ENCODE peak calls at places on chromosomes 3 and 15, in five cellular contexts. T is HepG2, Y is astrocyte, E is neural progenitor cell, J is hepatocyte. N is an unnamed sample.

GRCh38 chr3:141471160-141471559 is 15.7 kb upstream of the RASA2 start:
- DNase-seq in T (peak; percentile 36), Y (peak; percentile 39), E (no peak), J (no peak), N (peak; percentile 65)

GRCh38 chr15:98668566-98669308 is 20.4 kb downstream of the IGF1R start:
- DNase-seq in T (no peak), Y (peak; percentile 75), E (no peak), J (peak; percentile 23), N (peak; percentile 78)

GRCh38 chr3:42804831-42805821 is 836 bp upstream of the HIGD1A start:
- DNase-seq in T (peak; percentile 82), Y (no peak), E (peak; percentile 70), J (peak; percentile 62), N (peak; percentile 28)

GRCh38 chr3:64341355-64341754 is 116.1 kb upstream of the PRICKLE2 start:
- DNase-seq in T (no peak), Y (peak; percentile 46), E (peak; percentile 30), J (peak; percentile 18), N (peak; percentile 68)

GRCh38 chr3:49872801-49873281 is 3.1 kb upstream of the CAMKV start:
- DNase-seq in T (no peak), Y (no peak), E (no peak), J (peak; percentile 65), N (no peak)

GRCh38 chr3:17642474-17642873 is 100.0 kb downstream of the TBC1D5 start:
- DNase-seq in T (no peak), Y (no peak), E (no peak), J (no peak), N (no peak)

GRCh38 chr15:53323197-53323596 is 436.3 kb downstream of the WDR72 start:
- DNase-seq in T (no peak), Y (no peak), E (no peak), J (peak; percentile 64), N (no peak)

GRCh38 chr15:86863226-86863915 is 783.7 kb downstream of the AGBL1 start:
- DNase-seq in T (no peak), Y (peak; percentile 98), E (no peak), J (peak; percentile 15), N (peak; percentile 44)

GRCh38 chr15:58457466-58457965 is 25.7 kb downstream of the LIPC start:
- DNase-seq in T (no peak), Y (peak; percentile 83), E (no peak), J (no peak), N (peak; percentile 85)

GRCh38 chr3:181454451-181455027 is 257.2 kb upstream of the SOX2 start:
- DNase-seq in T (no peak), Y (no peak), E (peak; percentile 23), J (no peak), N (no peak)

GRCh38 chr3:177446160-177446559 is 248.9 kb upstream of the TBL1XR1 start:
- DNase-seq in T (no peak), Y (no peak), E (no peak), J (no peak), N (peak; percentile 38)

GRCh38 chr3:109081746-109082510 is 36.0 kb downstream of the MORC1 start:
- DNase-seq in T (peak; percentile 31), Y (peak; percentile 36), E (peak; percentile 66), J (peak; percentile 70), N (peak; percentile 48)

GRCh38 chr3:189710620-189711388 is 79.6 kb downstream of the TP63 start:
- DNase-seq in T (no peak), Y (peak; percentile 99), E (no peak), J (peak; percentile 61), N (peak; percentile 99)

DNA sequence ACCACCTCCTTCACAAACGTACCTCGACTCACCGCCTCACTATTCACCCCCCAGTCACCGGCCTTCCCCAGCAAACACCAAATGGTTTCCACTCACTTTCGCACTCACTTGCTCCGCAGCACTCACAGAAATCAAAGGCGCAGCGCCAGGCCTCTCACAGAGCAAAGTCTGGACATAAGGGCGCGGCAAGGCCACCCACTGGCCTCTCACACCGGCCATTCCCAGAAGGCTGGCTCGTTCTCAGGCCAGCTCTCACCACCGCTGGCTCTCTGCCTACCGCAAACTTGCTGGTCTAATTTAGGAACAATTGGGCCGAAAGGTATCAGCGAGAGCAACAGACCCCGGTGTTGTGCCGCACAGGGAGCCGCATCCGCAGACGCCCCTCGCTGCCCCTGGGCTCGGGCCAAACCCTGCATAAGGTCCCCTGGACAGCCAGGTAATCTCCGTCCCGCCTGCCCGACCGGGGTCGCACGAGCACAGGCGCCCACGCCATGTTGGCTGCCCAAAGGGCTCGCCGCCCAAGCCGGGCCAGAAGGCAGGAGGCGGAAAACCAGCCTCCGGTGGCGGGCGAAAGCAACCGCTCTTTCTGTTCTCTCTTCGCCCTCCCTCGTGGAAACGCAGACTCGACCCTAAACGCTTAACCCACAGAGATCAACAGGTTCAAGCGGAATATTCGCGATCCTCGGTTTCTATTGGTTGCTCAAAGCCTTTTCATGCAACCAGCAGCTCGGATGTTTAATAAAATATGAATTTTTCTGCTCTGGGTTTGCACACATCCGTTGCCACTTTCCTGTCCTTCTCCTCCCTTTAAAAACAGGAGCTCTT is 2.9 kb downstream of the SHOX2 start:
- DNase-seq in T (peak; percentile 13), Y (no peak), E (peak; percentile 66), J (peak; percentile 51), N (no peak)
- TF ChIP-seq EZH2 in T (no peak), Y (peak; percentile 90), E (peak; percentile 99), J (no peak), N (peak; percentile 91)

DNA sequence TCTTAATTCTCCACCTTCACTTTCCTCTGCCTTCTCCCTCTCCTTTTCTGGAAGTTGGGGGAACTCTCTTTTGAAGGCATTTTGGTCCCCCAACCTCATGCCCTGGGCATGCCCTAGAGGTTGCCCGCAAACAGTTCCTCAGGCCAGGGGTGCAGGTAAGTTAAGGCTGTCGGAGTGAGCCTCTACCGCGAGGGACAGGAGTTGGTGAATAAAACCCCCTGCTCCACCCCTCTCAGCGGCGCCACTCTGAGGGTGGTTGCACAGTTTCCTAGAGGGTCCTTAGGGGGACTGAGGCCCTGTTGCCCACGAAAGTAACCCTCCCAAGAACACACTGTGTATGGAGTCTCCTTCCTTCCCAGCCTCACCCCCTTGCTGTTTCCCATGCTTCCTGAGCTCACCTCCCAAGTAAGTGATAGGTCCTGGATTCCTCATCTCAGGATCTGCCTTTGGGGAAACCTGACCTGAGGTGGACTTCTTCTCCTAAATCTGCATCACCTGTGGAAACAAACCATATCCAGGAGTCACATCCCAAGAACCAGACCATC is 23.1 kb upstream of the THSD4 start:
- DNase-seq in T (no peak), Y (no peak), E (no peak), J (no peak), N (no peak)
- H3K27ac ChIP-seq in T (no peak overlapping the region), Y (no peak overlapping the region), E (no peak overlapping the region), J (no peak overlapping the region), N (no peak overlapping the region)

DNA sequence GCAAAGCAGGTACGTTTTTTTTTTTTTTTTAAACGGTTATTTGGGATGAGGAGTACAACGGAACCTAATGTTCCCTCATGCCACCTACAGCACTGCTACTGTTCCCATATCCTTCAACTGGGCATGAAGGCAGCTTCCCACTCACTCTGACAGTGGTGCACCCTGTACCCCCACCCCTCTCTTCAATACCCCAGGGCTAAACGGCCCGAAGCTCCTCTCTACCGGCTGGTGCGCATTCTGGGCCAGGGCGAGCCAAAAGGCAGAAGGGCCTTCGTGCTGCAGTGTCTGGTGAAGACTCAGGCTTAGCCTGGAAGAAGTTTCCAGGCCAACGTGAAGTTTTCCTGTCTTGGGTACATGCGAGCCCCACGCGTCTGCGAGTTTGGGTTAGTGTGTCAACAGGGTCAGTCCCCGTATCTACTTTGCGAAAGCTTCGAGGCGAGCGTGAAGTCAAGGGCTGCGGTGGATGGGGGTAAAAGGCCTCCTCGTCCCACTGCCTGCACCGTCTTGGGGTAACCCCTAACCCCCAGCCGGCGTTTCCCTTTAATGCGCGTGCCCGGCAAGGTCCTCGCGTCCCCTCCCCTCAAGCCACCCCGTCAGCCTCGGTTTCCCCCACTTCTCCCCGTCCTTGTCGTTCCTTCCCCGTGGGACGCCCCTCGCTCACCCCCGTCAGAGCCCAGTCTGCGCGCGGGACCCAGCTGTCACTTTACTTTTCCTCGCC is 765 bp upstream of the UBE2E2 start:
- DNase-seq in T (no peak), Y (peak; percentile 15), E (no peak), J (no peak), N (peak; percentile 27)
- TF ChIP-seq EZH2 in T (no peak), Y (no peak), E (no peak), J (no peak), N (no peak)

DNA sequence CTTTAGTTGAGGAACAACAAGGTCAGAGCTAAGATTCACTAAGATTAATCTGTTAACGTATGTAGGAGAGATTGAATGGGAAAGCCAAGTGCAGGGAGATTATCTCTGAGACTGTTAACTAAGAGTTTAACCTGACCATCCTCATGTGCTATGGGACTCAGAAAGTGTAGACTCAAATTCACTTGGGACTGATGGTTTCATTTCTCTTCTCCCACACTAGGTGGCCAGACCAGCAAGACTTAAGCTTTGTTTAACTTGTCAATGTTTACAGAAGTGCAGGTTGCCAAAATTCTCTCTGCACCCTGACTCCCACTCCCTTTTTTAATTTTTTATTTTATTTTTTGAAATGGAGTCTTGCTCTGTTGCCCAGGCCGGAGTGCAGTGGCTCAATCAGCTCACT is 6.3 kb upstream of the HEXA start:
- DNase-seq in T (peak; percentile 29), Y (no peak), E (no peak), J (no peak), N (no peak)
- H3K27ac ChIP-seq in T (no peak overlapping the region), Y (no peak overlapping the region), E (no peak overlapping the region), J (no peak overlapping the region), N (no peak overlapping the region)

GRCh38 chr15:96351801-96352593 is 21.5 kb downstream of the NR2F2 start:
- DNase-seq in T (no peak), Y (no peak), E (peak; percentile 69), J (no peak), N (peak; percentile 41)
- TF ChIP-seq EZH2 in T (no peak), Y (no peak), E (peak; percentile 29), J (no peak), N (no peak)

DNA sequence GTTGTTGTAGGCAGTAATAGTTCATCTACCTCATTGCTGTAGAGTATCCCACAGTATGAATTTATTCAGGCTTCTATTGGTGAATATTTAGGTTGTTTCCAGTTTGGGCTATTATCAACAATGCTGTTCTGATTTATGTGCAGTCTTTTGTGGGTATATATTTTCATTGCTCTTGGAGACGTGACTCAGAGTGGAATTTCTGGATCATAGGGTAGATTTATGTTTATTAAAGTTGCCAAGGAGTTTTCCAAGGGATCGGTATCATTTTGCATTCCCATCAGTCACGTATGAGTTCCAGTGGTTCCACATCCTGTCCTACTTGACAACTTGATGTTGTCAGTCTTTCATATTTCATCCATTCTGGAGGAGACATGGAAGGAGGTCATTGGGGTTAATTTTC is 8.4 kb upstream of the HRH1 start:
- DNase-seq in T (no peak), Y (peak; percentile 93), E (no peak), J (no peak), N (peak; percentile 92)
- H3K27ac ChIP-seq in T (no peak overlapping the region), Y (peak overlapping the region; percentile 81), E (no peak overlapping the region), J (peak overlapping the region; percentile 76), N (peak overlapping the region; percentile 55)

GRCh38 chr15:31325432-31325975 is 1.1 kb upstream of the KLF13 start:
- DNase-seq in T (no peak), Y (no peak), E (peak; percentile 52), J (peak; percentile 92), N (peak; percentile 24)
- TF ChIP-seq EZH2 in T (no peak), Y (no peak), E (peak; percentile 30), J (no peak), N (no peak)

DNA sequence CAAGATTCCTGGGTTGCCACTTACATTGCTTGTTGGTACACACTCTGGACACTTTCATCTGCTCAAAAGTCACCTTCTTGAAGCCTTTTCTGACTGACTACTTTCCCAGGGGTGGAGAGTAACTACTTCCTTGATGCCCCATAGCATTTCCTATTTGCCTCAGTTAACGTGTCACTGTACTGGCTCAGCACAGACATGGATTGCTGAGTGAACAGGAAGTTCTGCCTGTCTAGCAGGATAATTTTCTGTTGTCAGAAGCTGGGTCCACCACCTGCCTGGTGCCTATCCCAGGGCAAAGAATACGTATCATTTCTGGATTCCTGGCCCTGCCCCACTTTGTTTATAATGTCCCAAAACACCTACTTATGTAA is 15.3 kb upstream of the ABHD17C start:
- DNase-seq in T (no peak), Y (no peak), E (no peak), J (peak; percentile 21), N (no peak)
- H3K27ac ChIP-seq in T (no peak overlapping the region), Y (no peak overlapping the region), E (no peak overlapping the region), J (peak overlapping the region; percentile 90), N (no peak overlapping the region)